ENCODE peak calls at places on chromosome 20, in five cellular contexts. N is Panc1, B is nephron progenitor cell, K is fibroblast of lung, Q is SW 1271. O is an unnamed sample.

GRCh38 chr20:11176431-11176830 is 502.6 kb upstream of the JAG1 start:
- DNase-seq in N (no peak), Q (no peak), K (no peak), B (no peak), O (no peak)

GRCh38 chr20:31721408-31722332 is 998 bp downstream of the BCL2L1 start:
- DNase-seq in B (no peak), K (no peak), N (no peak), Q (no peak), O (no peak)

GRCh38 chr20:17612287-17612974 is 42.6 kb downstream of the DSTN start:
- DNase-seq in B (no peak), N (no peak), Q (peak), K (peak), O (no peak)

GRCh38 chr20:59777814-59778575 is 155.4 kb downstream of the SYCP2 start:
- DNase-seq in K (no peak), B (no peak), N (no peak), Q (no peak), O (no peak)

GRCh38 chr20:48106428-48106827 is 321.1 kb upstream of the SULF2 start:
- DNase-seq in K (no peak), Q (no peak), B (no peak), N (no peak), O (no peak)

GRCh38 chr20:1330075-1330830 is 1.3 kb upstream of the SDCBP2 start:
- DNase-seq in Q (no peak), B (no peak), N (no peak), K (no peak), O (no peak)

GRCh38 chr20:12409501-12409900 is 491.8 kb downstream of the BTBD3 start:
- DNase-seq in Q (no peak), B (no peak), N (no peak), K (no peak), O (no peak)

GRCh38 chr20:62706344-62706743 is 2.3 kb upstream of the NTSR1 start:
- DNase-seq in N (no peak), B (no peak), Q (no peak), K (no peak), O (no peak)

GRCh38 chr20:18815194-18815942 is 1.8 kb downstream of the SCP2D1 start:
- DNase-seq in B (no peak), Q (no peak), K (no peak), N (no peak), O (no peak)

GRCh38 chr20:3874194-3874824 is 14.9 kb upstream of the PANK2 start:
- DNase-seq in B (no peak), K (peak), N (no peak), Q (no peak), O (no peak)

GRCh38 chr20:62195736-62196135 is 12.9 kb downstream of the MTG2 start:
- DNase-seq in B (no peak), Q (no peak), K (no peak), N (no peak), O (no peak)

GRCh38 chr20:1272368-1273155 is 6.5 kb downstream of the SNPH start:
- DNase-seq in B (no peak), K (no peak), Q (no peak), N (no peak), O (no peak)

GRCh38 chr20:37494796-37495195 is 26.3 kb upstream of the NNAT start:
- DNase-seq in B (no peak), N (no peak), K (no peak), Q (no peak), O (peak)

GRCh38 chr20:46767127-46767761 is 57.8 kb downstream of the SLC2A10 start:
- DNase-seq in B (peak), K (peak), Q (peak), N (no peak), O (peak)

GRCh38 chr20:17014217-17014616 is 212.6 kb upstream of the PCSK2 start:
- DNase-seq in N (no peak), B (no peak), Q (no peak), K (no peak), O (no peak)

GRCh38 chr20:10718671-10719070 is 44.9 kb upstream of the JAG1 start:
- DNase-seq in B (peak), K (no peak), Q (no peak), N (no peak), O (peak)

GRCh38 chr20:41895216-41895615 is 277.0 kb upstream of the CHD6 start:
- DNase-seq in Q (no peak), B (no peak), K (no peak), N (no peak), O (no peak)

GRCh38 chr20:17822039-17822438 is 122.3 kb downstream of the BANF2 start:
- DNase-seq in Q (no peak), B (no peak), K (peak), N (no peak), O (no peak)

GRCh38 chr20:46099491-46100287 is 9.9 kb upstream of the NCOA5 start:
- DNase-seq in B (peak), Q (no peak), N (no peak), K (no peak), O (no peak)